ENCODE peak calls at places on chromosomes 4 and X, in six cellular contexts. T is pons; Y is stimulated activated CD4-positive, alpha-beta T cell treated with anti-CD3 and anti-CD28 coated beads, Interleukin-4, amount 100 ng/mL, for 24 hours; Q is ACHN; C is T1000; K is GM13977. J is an unnamed sample.

GRCh38 chrX:102979536-102979935 is 42.5 kb downstream of the RAB40AL start:
- DNase-seq in C (no peak), Y (no peak), T (no peak), Q (no peak), K (no peak), J (no peak)

GRCh38 chr4:101604976-101605375 is 185.6 kb upstream of the BANK1 start:
- DNase-seq in K (no peak), T (peak), C (no peak), Y (no peak), Q (peak), J (no peak)

GRCh38 chrX:154809939-154810665 is 4.8 kb upstream of the MPP1 start:
- DNase-seq in T (no peak), Q (no peak), Y (no peak), C (no peak), K (no peak), J (no peak)

GRCh38 chr4:151228196-151229119 is 48.5 kb upstream of the PRSS48 start:
- DNase-seq in K (no peak), Q (no peak), C (no peak), Y (no peak), T (peak), J (no peak)

GRCh38 chrX:119759333-119759766 is 962 bp downstream of the SOWAHD start:
- DNase-seq in K (no peak), C (no peak), Y (no peak), Q (no peak), T (no peak), J (no peak)

GRCh38 chrX:130296743-130297142 is 28.0 kb upstream of the ZNF280C start:
- DNase-seq in T (no peak), Y (no peak), Q (no peak), C (no peak), K (no peak), J (peak)

GRCh38 chr4:80500593-80500992 is 165.1 kb downstream of the CFAP299 start:
- DNase-seq in Q (no peak), K (no peak), T (no peak), C (no peak), Y (no peak), J (no peak)

GRCh38 chr4:56315543-56315942 is 71.7 kb downstream of the AASDH start:
- DNase-seq in K (no peak), C (no peak), T (no peak), Q (no peak), Y (no peak), J (no peak)

GRCh38 chrX:31200430-31200829 is 128.6 kb upstream of the FTHL17 start:
- DNase-seq in C (no peak), K (no peak), Y (no peak), Q (no peak), T (no peak), J (no peak)

GRCh38 chrX:150364347-150365050 is 1.4 kb downstream of the MAMLD1 start:
- DNase-seq in T (no peak), K (no peak), C (no peak), Q (peak), Y (peak), J (no peak)